ENCODE peak calls at places on chromosomes 5 and 9, in ten cellular contexts. One of them, this sample, is unnamed.

GRCh38 chr5:151195622-151196021 is 28.3 kb downstream of the CCDC69 start:
- DNase-seq in A549: no peak
- DNase-seq in ovary: no peak
- DNase-seq in tibial nerve: no peak
- DNase-seq in GM12878: no peak
- DNase-seq in stomach: no peak
- DNase-seq in transverse colon: no peak
- DNase-seq in H1: no peak
- DNase-seq in K562: no peak
- DNase-seq in SK-N-SH: no peak
- DNase-seq in this sample: no peak

GRCh38 chr9:94656190-94656589 is 16.9 kb upstream of the FBP1 start:
- DNase-seq in transverse colon: peak
- DNase-seq in H1: no peak
- DNase-seq in K562: no peak
- DNase-seq in A549: no peak
- DNase-seq in tibial nerve: no peak
- DNase-seq in GM12878: peak
- DNase-seq in ovary: no peak
- DNase-seq in stomach: no peak
- DNase-seq in SK-N-SH: no peak
- DNase-seq in this sample: no peak

GRCh38 chr5:92916036-92916435 is 665.0 kb downstream of the NR2F1-AS1 start:
- DNase-seq in H1: no peak
- DNase-seq in GM12878: no peak
- DNase-seq in SK-N-SH: no peak
- DNase-seq in K562: no peak
- DNase-seq in tibial nerve: no peak
- DNase-seq in A549: no peak
- DNase-seq in ovary: no peak
- DNase-seq in stomach: no peak
- DNase-seq in transverse colon: no peak
- DNase-seq in this sample: no peak

GRCh38 chr9:4832786-4833579 is 40.2 kb downstream of the RCL1 start:
- DNase-seq in A549: peak
- DNase-seq in GM12878: no peak
- DNase-seq in tibial nerve: no peak
- DNase-seq in stomach: no peak
- DNase-seq in transverse colon: no peak
- DNase-seq in SK-N-SH: no peak
- DNase-seq in H1: no peak
- DNase-seq in ovary: no peak
- DNase-seq in K562: no peak
- DNase-seq in this sample: no peak

GRCh38 chr9:113509463-113509862 is 45.9 kb downstream of the RGS3 start:
- DNase-seq in transverse colon: no peak
- DNase-seq in K562: no peak
- DNase-seq in SK-N-SH: no peak
- DNase-seq in A549: no peak
- DNase-seq in tibial nerve: no peak
- DNase-seq in GM12878: no peak
- DNase-seq in ovary: no peak
- DNase-seq in H1: no peak
- DNase-seq in stomach: no peak
- DNase-seq in this sample: no peak

GRCh38 chr9:122387526-122387925 is 16.7 kb downstream of the PTGS1 start:
- DNase-seq in transverse colon: no peak
- DNase-seq in stomach: no peak
- DNase-seq in H1: no peak
- DNase-seq in SK-N-SH: no peak
- DNase-seq in GM12878: no peak
- DNase-seq in K562: no peak
- DNase-seq in ovary: no peak
- DNase-seq in A549: no peak
- DNase-seq in tibial nerve: no peak
- DNase-seq in this sample: no peak

GRCh38 chr5:56479701-56480304 is 246.7 kb upstream of the ANKRD55 start:
- DNase-seq in stomach: no peak
- DNase-seq in transverse colon: no peak
- DNase-seq in ovary: no peak
- DNase-seq in A549: no peak
- DNase-seq in K562: no peak
- DNase-seq in tibial nerve: no peak
- DNase-seq in SK-N-SH: peak
- DNase-seq in GM12878: peak
- DNase-seq in H1: no peak
- DNase-seq in this sample: no peak

GRCh38 chr9:87888501-87888900 is 5.8 kb downstream of the SPATA31E1 start:
- DNase-seq in transverse colon: no peak
- DNase-seq in K562: no peak
- DNase-seq in SK-N-SH: no peak
- DNase-seq in A549: no peak
- DNase-seq in tibial nerve: no peak
- DNase-seq in GM12878: no peak
- DNase-seq in H1: no peak
- DNase-seq in ovary: no peak
- DNase-seq in stomach: no peak
- DNase-seq in this sample: peak

GRCh38 chr9:134379774-134380431 is 53.6 kb downstream of the RXRA start:
- DNase-seq in transverse colon: no peak
- DNase-seq in SK-N-SH: no peak
- DNase-seq in ovary: no peak
- DNase-seq in stomach: no peak
- DNase-seq in GM12878: no peak
- DNase-seq in K562: no peak
- DNase-seq in A549: peak
- DNase-seq in tibial nerve: no peak
- DNase-seq in H1: no peak
- DNase-seq in this sample: no peak

GRCh38 chr5:9927106-9927505 is 297.0 kb upstream of the TAS2R1 start:
- DNase-seq in A549: no peak
- DNase-seq in K562: no peak
- DNase-seq in H1: no peak
- DNase-seq in stomach: no peak
- DNase-seq in GM12878: no peak
- DNase-seq in ovary: no peak
- DNase-seq in transverse colon: no peak
- DNase-seq in SK-N-SH: no peak
- DNase-seq in tibial nerve: no peak
- DNase-seq in this sample: no peak

GRCh38 chr9:128762664-128763449 is 8.9 kb downstream of the ZER1 start:
- DNase-seq in tibial nerve: no peak
- DNase-seq in transverse colon: no peak
- DNase-seq in SK-N-SH: no peak
- DNase-seq in K562: no peak
- DNase-seq in stomach: no peak
- DNase-seq in ovary: no peak
- DNase-seq in GM12878: no peak
- DNase-seq in A549: no peak
- DNase-seq in H1: no peak
- DNase-seq in this sample: no peak

DNA sequence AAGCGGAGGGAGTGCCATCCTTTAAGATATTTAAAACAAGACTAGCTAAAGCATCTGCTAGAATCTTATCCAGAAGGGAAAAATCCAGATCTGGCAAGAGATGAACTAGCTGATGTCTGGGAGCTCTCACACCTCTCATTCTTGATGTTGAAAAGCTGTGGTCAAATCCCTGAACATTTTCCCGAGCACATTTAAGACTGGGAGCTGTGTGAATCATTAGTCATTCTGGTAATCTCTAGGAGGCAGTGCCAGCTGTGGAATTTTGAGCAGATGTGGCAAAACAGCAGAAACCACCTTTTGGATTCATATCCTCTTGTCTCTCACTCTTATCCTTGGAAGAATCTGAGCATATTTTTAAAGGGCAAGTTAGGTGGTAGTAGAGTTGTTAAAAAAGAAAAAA is 218.0 kb downstream of the MAN2A1 start:
- DNase-seq in H1: no peak
- DNase-seq in GM12878: no peak
- DNase-seq in K562: no peak
- DNase-seq in stomach: no peak
- DNase-seq in A549: no peak
- DNase-seq in tibial nerve: peak
- DNase-seq in transverse colon: no peak
- DNase-seq in SK-N-SH: no peak
- DNase-seq in ovary: no peak
- DNase-seq in this sample: no peak
- TF ChIP-seq EP300 in H1: no peak
- TF ChIP-seq EP300 in GM12878: no peak
- TF ChIP-seq EP300 in K562: no peak
- TF ChIP-seq EP300 in stomach: no peak
- TF ChIP-seq EP300 in A549: no peak
- TF ChIP-seq EP300 in tibial nerve: no peak
- TF ChIP-seq EP300 in transverse colon: no peak
- TF ChIP-seq EP300 in SK-N-SH: peak
- TF ChIP-seq EP300 in ovary: no peak
- TF ChIP-seq EP300 in this sample: no peak

DNA sequence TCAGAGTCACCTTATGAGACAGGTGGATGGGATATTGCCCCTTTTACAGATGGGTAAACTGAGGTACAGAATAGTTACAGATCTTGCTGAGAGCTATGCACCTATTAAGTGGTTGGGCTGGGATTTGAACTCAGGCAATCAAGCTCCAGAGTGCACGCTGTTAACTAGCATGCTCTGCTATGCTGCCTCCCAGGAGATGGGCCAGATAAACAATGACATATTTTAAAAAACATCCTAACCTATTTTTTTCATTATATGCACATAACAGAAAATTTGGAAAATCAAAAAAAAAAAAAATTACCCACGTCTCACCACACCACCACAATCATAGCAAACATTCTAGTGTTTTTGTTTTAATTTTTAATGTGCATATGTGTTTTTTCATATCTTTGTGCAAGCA is 123.4 kb upstream of the STC2 start:
- DNase-seq in K562: no peak
- DNase-seq in ovary: no peak
- DNase-seq in GM12878: no peak
- DNase-seq in transverse colon: no peak
- DNase-seq in H1: no peak
- DNase-seq in tibial nerve: no peak
- DNase-seq in A549: no peak
- DNase-seq in SK-N-SH: no peak
- DNase-seq in stomach: no peak
- DNase-seq in this sample: no peak
- H3K27ac ChIP-seq in K562: no peak
- H3K27ac ChIP-seq in ovary: no peak
- H3K27ac ChIP-seq in GM12878: no peak
- H3K27ac ChIP-seq in transverse colon: no peak
- H3K27ac ChIP-seq in H1: no peak
- H3K27ac ChIP-seq in tibial nerve: no peak
- H3K27ac ChIP-seq in A549: peak
- H3K27ac ChIP-seq in SK-N-SH: no peak
- H3K27ac ChIP-seq in stomach: no peak
- H3K27ac ChIP-seq in this sample: no peak

GRCh38 chr5:82164109-82164956 is 113.8 kb downstream of the RPS23 start:
- DNase-seq in A549: peak
- DNase-seq in SK-N-SH: no peak
- DNase-seq in tibial nerve: no peak
- DNase-seq in GM12878: no peak
- DNase-seq in stomach: no peak
- DNase-seq in ovary: no peak
- DNase-seq in K562: no peak
- DNase-seq in transverse colon: no peak
- DNase-seq in H1: no peak
- DNase-seq in this sample: no peak

GRCh38 chr5:82164957-82165698 is 113.0 kb downstream of the RPS23 start:
- DNase-seq in H1: no peak
- DNase-seq in K562: no peak
- DNase-seq in A549: peak
- DNase-seq in stomach: no peak
- DNase-seq in SK-N-SH: no peak
- DNase-seq in tibial nerve: no peak
- DNase-seq in GM12878: no peak
- DNase-seq in transverse colon: no peak
- DNase-seq in ovary: peak
- DNase-seq in this sample: no peak

GRCh38 chr5:82162568-82162967 is 115.6 kb downstream of the RPS23 start:
- DNase-seq in H1: no peak
- DNase-seq in stomach: no peak
- DNase-seq in GM12878: no peak
- DNase-seq in tibial nerve: no peak
- DNase-seq in K562: no peak
- DNase-seq in A549: no peak
- DNase-seq in ovary: no peak
- DNase-seq in transverse colon: no peak
- DNase-seq in SK-N-SH: no peak
- DNase-seq in this sample: no peak

GRCh38 chr5:82165740-82166530 is 112.2 kb downstream of the RPS23 start:
- DNase-seq in SK-N-SH: peak
- DNase-seq in stomach: peak
- DNase-seq in A549: peak
- DNase-seq in tibial nerve: peak
- DNase-seq in transverse colon: peak
- DNase-seq in H1: peak
- DNase-seq in ovary: peak
- DNase-seq in K562: peak
- DNase-seq in GM12878: peak
- DNase-seq in this sample: no peak

DNA sequence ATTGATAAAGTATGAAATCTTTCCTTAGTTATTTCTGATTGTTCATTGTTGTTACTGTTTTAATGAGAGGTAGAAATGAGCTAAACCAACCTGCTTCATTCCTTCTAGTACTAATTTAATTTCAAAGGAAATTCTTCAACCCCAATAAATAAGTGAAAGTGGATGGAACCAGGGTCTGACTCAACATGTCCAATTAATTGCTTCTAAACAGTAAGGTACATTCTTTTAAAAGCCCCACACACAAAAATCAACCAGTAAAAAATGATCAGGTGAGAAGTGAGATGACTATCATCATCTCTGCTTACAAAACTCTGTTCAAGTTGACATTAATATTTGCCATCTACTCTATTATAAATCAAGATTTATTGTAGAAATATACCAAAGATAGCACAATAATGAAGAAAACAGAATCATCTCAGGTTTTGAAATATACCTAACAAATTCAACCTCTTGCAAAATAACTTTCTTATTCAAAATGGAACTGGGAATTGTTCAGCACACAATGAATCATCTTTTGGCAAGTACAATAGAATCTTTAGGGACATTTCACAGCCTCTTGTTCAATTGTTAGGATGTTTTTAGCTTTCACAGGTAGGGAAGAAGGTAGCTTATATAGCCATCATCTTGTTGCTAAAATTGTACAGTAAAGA is 114.6 kb downstream of the RPS23 start:
- DNase-seq in H1: no peak
- DNase-seq in transverse colon: no peak
- DNase-seq in ovary: no peak
- DNase-seq in A549: no peak
- DNase-seq in K562: no peak
- DNase-seq in tibial nerve: no peak
- DNase-seq in SK-N-SH: no peak
- DNase-seq in GM12878: no peak
- DNase-seq in stomach: no peak
- DNase-seq in this sample: no peak
- H3K4me3 ChIP-seq in H1: no peak
- H3K4me3 ChIP-seq in transverse colon: no peak
- H3K4me3 ChIP-seq in ovary: peak
- H3K4me3 ChIP-seq in A549: peak
- H3K4me3 ChIP-seq in K562: no peak
- H3K4me3 ChIP-seq in tibial nerve: no peak
- H3K4me3 ChIP-seq in SK-N-SH: peak
- H3K4me3 ChIP-seq in GM12878: no peak
- H3K4me3 ChIP-seq in stomach: no peak
- H3K4me3 ChIP-seq in this sample: no peak

GRCh38 chr9:130927995-130928900 is 10.8 kb downstream of the FIBCD1 start:
- DNase-seq in ovary: no peak
- DNase-seq in GM12878: peak
- DNase-seq in tibial nerve: no peak
- DNase-seq in A549: peak
- DNase-seq in SK-N-SH: peak
- DNase-seq in H1: no peak
- DNase-seq in K562: peak
- DNase-seq in stomach: peak
- DNase-seq in transverse colon: peak
- DNase-seq in this sample: no peak
- TF ChIP-seq EP300 in ovary: no peak
- TF ChIP-seq EP300 in GM12878: no peak
- TF ChIP-seq EP300 in tibial nerve: no peak
- TF ChIP-seq EP300 in A549: no peak
- TF ChIP-seq EP300 in SK-N-SH: peak
- TF ChIP-seq EP300 in H1: no peak
- TF ChIP-seq EP300 in K562: no peak
- TF ChIP-seq EP300 in stomach: no peak
- TF ChIP-seq EP300 in transverse colon: no peak
- TF ChIP-seq EP300 in this sample: no peak

This sample was measured in esophagus muscularis mucosa.